ENCODE peak calls at places on chromosomes 12 and 14, in seven cellular contexts. A is CD8-positive, alpha-beta T cell; G is body of pancreas; N is cardiac muscle cell; Z is stomach; R is transverse colon; L is lower lobe of right lung. I is an unnamed sample.

GRCh38 chr14:92382677-92383076 is 59.7 kb downstream of the SLC24A4 start:
- DNase-seq in A (no peak), G (no peak), N (no peak), Z (no peak), R (no peak), L (no peak), I (peak; percentile 52)

GRCh38 chr12:96327889-96328288 is 72.3 kb downstream of the CDK17 start:
- DNase-seq in A (no peak), G (no peak), N (no peak), Z (no peak), R (no peak), L (no peak), I (no peak)

GRCh38 chr12:81759215-81759991 is at the start of gene PPFIA2:
- DNase-seq in A (no peak), G (peak; percentile 18), N (peak; percentile 30), Z (no peak), R (no peak), L (no peak), I (peak; percentile 49)

GRCh38 chr14:67413806-67414769 is 2.1 kb upstream of the PLEK2 start:
- DNase-seq in A (no peak), G (no peak), N (no peak), Z (no peak), R (no peak), L (no peak), I (no peak)

GRCh38 chr14:36091096-36091495 is 85.4 kb downstream of the PTCSC3 start:
- DNase-seq in A (no peak), G (peak; percentile 43), N (no peak), Z (peak; percentile 47), R (no peak), L (no peak), I (no peak)

GRCh38 chr12:24025153-24025798 is 75.8 kb upstream of the SOX5 start:
- DNase-seq in A (no peak), G (no peak), N (no peak), Z (no peak), R (no peak), L (no peak), I (no peak)

GRCh38 chr14:68608235-68608962 is 184.5 kb downstream of the ZFP36L1 start:
- DNase-seq in A (no peak), G (no peak), N (no peak), Z (no peak), R (peak; percentile 35), L (no peak), I (no peak)

GRCh38 chr12:127340381-127340780 is 926.6 kb upstream of the TMEM132C start:
- DNase-seq in A (no peak), G (no peak), N (no peak), Z (no peak), R (no peak), L (no peak), I (no peak)

GRCh38 chr14:39102265-39102968 is 618 bp downstream of the SEC23A start:
- DNase-seq in A (no peak), G (peak; percentile 35), N (no peak), Z (peak; percentile 38), R (peak; percentile 73), L (no peak), I (no peak)

GRCh38 chr12:64392221-64392620 is 1.7 kb upstream of the C12orf56 start:
- DNase-seq in A (no peak), G (no peak), N (peak; percentile 51), Z (no peak), R (no peak), L (no peak), I (no peak)

GRCh38 chr12:131432532-131433260 is 278.2 kb upstream of the SFSWAP start:
- DNase-seq in A (no peak), G (no peak), N (no peak), Z (peak; percentile 5), R (no peak), L (no peak), I (peak; percentile 55)

GRCh38 chr12:190881-191280 is 23.1 kb downstream of the SLC6A12 start:
- DNase-seq in A (no peak), G (no peak), N (no peak), Z (no peak), R (no peak), L (peak; percentile 30), I (no peak)
- H3K27me3 ChIP-seq in A (no peaks in the 10 kb centered on the region), G (no peaks in the 10 kb centered on the region), N (peaks cover 10% of the 10 kb centered on the region), Z (no peaks in the 10 kb centered on the region), R (peaks cover 3% of the 10 kb centered on the region), L (peaks cover 8% of the 10 kb centered on the region), I (no peaks in the 10 kb centered on the region)

DNA sequence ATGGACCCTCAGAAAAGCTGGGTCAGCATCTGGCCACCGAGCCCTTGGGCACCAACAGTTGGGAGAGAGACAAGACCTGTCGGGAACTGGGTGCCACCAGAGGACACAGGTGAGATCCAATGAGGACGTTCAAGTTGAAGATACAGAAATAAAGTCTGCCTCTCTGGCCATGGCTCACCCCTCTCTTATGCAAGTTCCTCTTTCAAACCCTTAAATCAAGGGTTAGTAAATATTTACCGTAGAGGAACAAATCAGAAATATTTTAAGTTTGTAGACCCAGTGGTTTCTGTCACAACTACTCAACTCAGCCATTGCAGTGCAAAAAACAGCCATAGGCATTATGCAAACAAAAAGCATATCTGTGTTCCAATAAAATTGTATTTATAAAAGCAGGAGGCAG is 76.5 kb upstream of the HSPB8 start:
- DNase-seq in A (no peak), G (no peak), N (no peak), Z (no peak), R (no peak), L (no peak), I (no peak)
- H3K27ac ChIP-seq in A (no peak overlapping the region), G (no peak overlapping the region), N (no peak overlapping the region), Z (no peak overlapping the region), R (no peak overlapping the region), L (no peak overlapping the region), I (no peak overlapping the region)

DNA sequence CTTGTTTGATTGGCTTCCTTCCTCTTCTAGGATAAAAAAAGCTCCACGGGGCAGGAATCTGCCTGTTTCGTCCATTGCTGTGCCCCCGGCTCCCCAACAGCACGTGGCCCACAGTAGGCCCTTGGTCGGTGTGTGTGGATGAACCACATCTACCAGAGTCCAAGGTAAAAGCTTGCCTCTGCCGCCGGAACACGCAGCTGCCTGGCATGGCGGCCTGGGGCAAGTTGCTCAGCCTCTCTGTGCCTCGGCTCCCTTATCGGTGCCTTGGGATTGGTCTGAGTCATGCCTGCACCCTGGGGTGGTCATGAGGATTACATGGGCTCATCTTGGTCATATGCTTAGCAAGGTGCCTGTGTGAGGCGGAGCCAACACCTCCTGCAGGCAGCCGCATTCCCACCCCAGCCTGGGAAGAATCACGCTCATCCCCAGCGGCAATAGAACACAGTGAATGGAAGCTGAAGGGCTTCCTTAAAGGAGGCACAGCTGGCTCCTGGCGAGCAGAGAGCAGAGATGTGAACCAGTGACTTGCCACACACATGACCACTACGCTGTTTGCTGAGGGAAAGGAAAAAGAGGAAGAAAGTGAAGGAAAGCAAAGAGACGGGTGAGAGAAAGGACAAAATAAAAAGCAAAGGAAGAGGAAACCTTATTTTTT is 5.5 kb upstream of the SCARB1 start:
- DNase-seq in A (no peak), G (no peak), N (no peak), Z (no peak), R (no peak), L (peak; percentile 71), I (no peak)
- TF ChIP-seq CTCF in A (no peak), G (no peak), N (no peak), Z (no peak), R (no peak), L (no peak), I (no peak)

DNA sequence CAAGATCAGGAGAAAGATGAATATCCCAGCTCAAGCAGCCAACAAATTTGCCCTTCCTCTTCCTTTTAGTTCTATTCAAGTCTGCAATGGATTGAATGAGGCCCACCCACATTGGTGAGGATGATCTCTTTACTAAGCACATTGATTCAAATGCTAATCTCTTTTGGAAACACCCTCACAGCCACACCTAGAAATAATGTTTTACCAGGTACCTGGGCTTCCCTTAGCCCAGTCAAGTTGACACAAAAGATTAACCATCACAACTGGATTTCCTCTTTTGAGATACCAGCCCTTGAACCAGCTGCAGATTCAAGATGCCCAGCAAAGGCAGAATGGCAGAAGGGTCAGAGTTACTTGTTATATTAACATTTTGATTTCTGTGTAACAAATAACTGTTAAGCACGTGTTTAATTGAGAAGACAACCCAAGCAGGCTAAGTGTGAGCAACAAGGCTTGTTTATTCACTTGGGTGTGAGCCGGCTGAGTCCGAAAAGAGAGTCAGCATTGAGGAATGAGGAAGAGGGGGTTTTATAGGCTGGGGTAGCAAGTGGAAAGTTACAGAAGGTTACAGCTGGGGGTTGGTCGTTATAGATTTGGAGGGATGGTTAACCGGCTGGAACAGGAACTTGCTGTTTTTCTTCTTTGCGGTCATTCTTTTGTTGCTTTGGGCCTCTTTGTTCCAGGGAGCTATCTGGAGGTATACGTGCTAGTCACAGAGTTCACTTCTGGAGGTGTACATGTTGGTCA is 180.3 kb downstream of the EMP1 start:
- DNase-seq in A (no peak), G (no peak), N (no peak), Z (peak; percentile 65), R (peak; percentile 56), L (no peak), I (no peak)
- H3K27me3 ChIP-seq in A (no peaks in the 10 kb centered on the region), G (no peaks in the 10 kb centered on the region), N (peaks cover 77% of the 10 kb centered on the region), Z (no peaks in the 10 kb centered on the region), R (no peaks in the 10 kb centered on the region), L (no peaks in the 10 kb centered on the region), I (no peaks in the 10 kb centered on the region)

GRCh38 chr12:32920506-32921085 is 24.0 kb upstream of the PKP2 start:
- DNase-seq in A (no peak), G (no peak), N (no peak), Z (no peak), R (no peak), L (no peak), I (no peak)
- H3K27ac ChIP-seq in A (no peak overlapping the region), G (no peak overlapping the region), N (no peak overlapping the region), Z (peak overlapping the region; percentile 41), R (no peak overlapping the region), L (no peak overlapping the region), I (no peak overlapping the region)

DNA sequence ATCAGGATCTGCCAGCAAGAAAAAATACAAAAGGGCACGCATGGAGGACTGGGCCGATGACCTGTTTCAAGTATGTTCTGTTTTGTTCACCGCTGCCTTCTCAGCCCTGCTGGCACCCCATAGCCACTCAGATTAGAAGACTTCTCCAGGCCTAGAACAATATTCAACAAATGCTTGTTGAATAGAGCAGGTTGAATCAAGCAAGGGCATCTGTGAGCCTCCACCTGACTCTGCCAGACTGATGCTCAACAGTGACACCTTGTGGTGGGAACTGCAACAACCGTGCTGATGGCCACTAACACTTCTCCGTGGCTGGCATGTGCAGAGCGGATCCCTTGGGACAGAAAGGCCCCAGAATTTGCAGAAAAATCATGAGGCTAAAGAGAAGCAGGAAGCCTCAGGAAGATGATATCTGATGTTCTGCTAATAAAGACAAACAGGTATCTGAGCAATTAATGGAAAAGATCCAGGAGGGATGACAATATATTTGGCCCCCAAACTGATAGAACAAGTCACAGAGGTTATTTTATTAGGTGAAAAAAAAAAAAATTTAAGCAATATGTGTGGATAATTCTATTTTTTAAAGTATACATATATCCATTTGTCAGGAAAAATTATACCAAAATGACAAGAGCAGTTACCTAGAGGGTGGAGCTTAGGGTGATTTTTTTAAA is 114.3 kb downstream of the KSR2 start:
- DNase-seq in A (no peak), G (peak; percentile 40), N (peak; percentile 63), Z (peak; percentile 62), R (peak; percentile 51), L (no peak), I (peak; percentile 79)
- TF ChIP-seq CTCF in A (peak; percentile 28), G (peak; percentile 43), N (peak; percentile 61), Z (no peak), R (peak; percentile 47), L (peak; percentile 60), I (peak; percentile 65)

DNA sequence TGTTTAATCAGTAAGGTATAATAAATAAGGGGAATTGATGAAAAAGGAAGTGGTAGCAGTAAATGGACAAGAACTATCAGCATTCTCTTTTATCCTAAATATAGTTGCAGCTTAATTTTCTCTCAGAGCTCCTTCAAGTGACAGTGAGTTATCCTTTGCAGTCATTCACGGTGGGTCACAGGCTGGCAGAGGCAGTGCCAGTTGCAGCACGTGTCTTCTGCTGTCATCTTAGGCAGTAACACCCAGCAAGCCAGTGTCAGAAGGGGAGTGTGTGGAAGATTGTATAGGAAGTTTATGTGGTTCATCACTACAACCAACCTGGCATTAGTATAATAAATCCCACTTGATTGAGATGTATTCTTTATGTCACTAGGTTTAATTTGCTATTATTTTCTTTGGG is 170.0 kb downstream of the CCDC91 start:
- DNase-seq in A (no peak), G (no peak), N (no peak), Z (no peak), R (no peak), L (no peak), I (no peak)
- H3K27me3 ChIP-seq in A (no peaks in the 10 kb centered on the region), G (no peaks in the 10 kb centered on the region), N (no peaks in the 10 kb centered on the region), Z (no peaks in the 10 kb centered on the region), R (no peaks in the 10 kb centered on the region), L (no peaks in the 10 kb centered on the region), I (no peaks in the 10 kb centered on the region)